ENCODE peak calls at places on chromosomes 7 and 10, in seven cellular contexts. U, B, D, L, K, T and G are unnamed samples. For H3K36me3 and H3K27me3, the result is how much of the 10 kb centered on the place peaks cover.

GRCh38 chr10:6053816-6054581 is 8.2 kb downstream of the IL2RA start:
- DNase-seq in U (peak), B (no peak), D (no peak), L (no peak), K (no peak), T (no peak), G (no peak)

GRCh38 chr7:11343818-11344413 is 370.2 kb downstream of the PHF14 start:
- DNase-seq in U (no peak), B (peak), D (peak), L (no peak), K (no peak), T (peak), G (no peak)

GRCh38 chr10:13158401-13158800 is 3.0 kb upstream of the MCM10 start:
- DNase-seq in U (peak), B (no peak), D (no peak), L (no peak), K (peak), T (no peak), G (no peak)

GRCh38 chr10:33291053-33291592 is 43.3 kb downstream of the NRP1 start:
- DNase-seq in U (no peak), B (no peak), D (no peak), L (peak), K (no peak), T (no peak), G (peak)

GRCh38 chr7:123994449-123994848 is 38.4 kb downstream of the TMEM229A start:
- DNase-seq in U (no peak), B (no peak), D (peak), L (no peak), K (no peak), T (no peak), G (no peak)

GRCh38 chr7:2016021-2016631 is 216.6 kb downstream of the MAD1L1 start:
- DNase-seq in U (peak), B (no peak), D (no peak), L (no peak), K (peak), T (no peak), G (no peak)

GRCh38 chr10:129031233-129032150 is 435.5 kb upstream of the MGMT start:
- DNase-seq in U (peak), B (no peak), D (peak), L (no peak), K (peak), T (peak), G (no peak)

GRCh38 chr10:3071405-3072198 is 4.3 kb downstream of the PFKP start:
- DNase-seq in U (no peak), B (peak), D (no peak), L (no peak), K (no peak), T (no peak), G (peak)

GRCh38 chr7:118478931-118479330 is 254.4 kb downstream of the ANKRD7 start:
- DNase-seq in U (no peak), B (no peak), D (no peak), L (no peak), K (no peak), T (no peak), G (no peak)

GRCh38 chr10:35420044-35420443 is 83.7 kb downstream of the CCNY start:
- DNase-seq in U (no peak), B (no peak), D (no peak), L (no peak), K (no peak), T (no peak), G (no peak)

GRCh38 chr10:86657396-86658011 is 3.2 kb downstream of the OPN4 start:
- DNase-seq in U (no peak), B (no peak), D (no peak), L (no peak), K (peak), T (no peak), G (no peak)

GRCh38 chr7:47557986-47558670 is 23.8 kb downstream of the TNS3 start:
- DNase-seq in U (no peak), B (peak), D (peak), L (no peak), K (no peak), T (no peak), G (no peak)

GRCh38 chr10:103612462-103613365 is 119.2 kb downstream of the NEURL1 start:
- DNase-seq in U (no peak), B (no peak), D (no peak), L (peak), K (peak), T (no peak), G (peak)

GRCh38 chr10:127577376-127577775 is 28.3 kb downstream of the NPS start:
- DNase-seq in U (no peak), B (no peak), D (no peak), L (no peak), K (no peak), T (no peak), G (no peak)

GRCh38 chr10:93806882-93807281 is 49.1 kb downstream of the LGI1 start:
- DNase-seq in U (peak), B (no peak), D (no peak), L (no peak), K (no peak), T (no peak), G (no peak)

GRCh38 chr10:80596391-80597257 is 58.9 kb downstream of the SH2D4B start:
- DNase-seq in U (no peak), B (peak), D (peak), L (no peak), K (no peak), T (peak), G (no peak)

GRCh38 chr7:30920021-30920583 is 8.4 kb downstream of the AQP1 start:
- DNase-seq in U (no peak), B (no peak), D (no peak), L (no peak), K (peak), T (no peak), G (no peak)

GRCh38 chr7:84876036-84876821 is 310.6 kb downstream of the SEMA3D start:
- DNase-seq in U (no peak), B (no peak), D (no peak), L (no peak), K (no peak), T (no peak), G (no peak)

GRCh38 chr10:63720072-63720537 is 198.9 kb downstream of the REEP3 start:
- DNase-seq in U (no peak), B (peak), D (peak), L (no peak), K (no peak), T (peak), G (no peak)

GRCh38 chr10:34918896-34919295 is 103.8 kb upstream of the PARD3 start:
- DNase-seq in U (no peak), B (no peak), D (no peak), L (no peak), K (no peak), T (no peak), G (no peak)

DNA sequence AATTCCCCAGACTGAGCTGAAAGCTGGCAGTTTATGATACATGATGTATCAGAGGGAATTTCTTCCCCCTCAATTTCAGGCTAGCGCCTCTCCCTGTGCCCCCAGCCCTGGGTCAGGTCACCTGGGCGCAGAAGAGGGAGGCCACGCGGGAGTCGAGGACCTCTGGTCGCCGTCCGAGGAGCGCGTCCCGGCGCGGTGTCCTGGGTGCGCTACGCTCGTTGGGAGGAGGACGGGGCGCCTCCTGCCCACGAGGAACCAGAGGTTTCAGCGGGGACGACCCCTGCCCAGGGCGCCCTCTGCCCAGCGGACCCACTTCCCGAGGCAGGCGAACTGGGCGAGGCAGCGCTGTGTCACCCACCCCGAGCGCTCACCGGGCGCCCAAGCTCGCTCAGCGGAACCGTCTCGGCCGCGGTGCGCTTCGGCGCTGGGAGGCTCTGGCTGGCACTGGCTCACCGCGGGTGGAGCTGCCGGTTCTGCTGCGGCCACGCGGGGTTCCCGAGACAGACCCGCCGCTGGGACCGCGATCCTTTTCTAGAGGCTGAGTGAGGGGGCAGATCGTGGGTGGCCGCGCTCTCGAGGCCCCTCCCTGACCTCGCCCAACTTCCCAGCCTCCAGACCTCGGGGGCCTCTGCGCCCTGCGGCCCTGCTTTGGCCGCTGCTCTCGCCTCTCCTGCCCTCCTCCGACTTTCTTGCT is at the start of gene FAM237B:
- DNase-seq in U (no peak), B (no peak), D (peak), L (no peak), K (peak), T (peak), G (no peak)
- H3K4me3 ChIP-seq in U (peak), B (no peak), D (peak), L (peak), K (no peak), T (peak), G (peak)

GRCh38 chr10:87771871-87772500 is 46.0 kb downstream of the ATAD1 start:
- DNase-seq in U (no peak), B (no peak), D (peak), L (no peak), K (no peak), T (peak), G (no peak)
- H3K36me3 ChIP-seq in U (under half), B (under half), D (under half), L (under half), K (under half), T (under half), G (under half)

GRCh38 chr7:155448632-155449007 is 9.3 kb upstream of the EN2 start:
- DNase-seq in U (no peak), B (no peak), D (peak), L (no peak), K (no peak), T (no peak), G (no peak)
- H3K27me3 ChIP-seq in U (half or more), B (under half), D (half or more), L (under half), K (under half), T (half or more), G (half or more)

DNA sequence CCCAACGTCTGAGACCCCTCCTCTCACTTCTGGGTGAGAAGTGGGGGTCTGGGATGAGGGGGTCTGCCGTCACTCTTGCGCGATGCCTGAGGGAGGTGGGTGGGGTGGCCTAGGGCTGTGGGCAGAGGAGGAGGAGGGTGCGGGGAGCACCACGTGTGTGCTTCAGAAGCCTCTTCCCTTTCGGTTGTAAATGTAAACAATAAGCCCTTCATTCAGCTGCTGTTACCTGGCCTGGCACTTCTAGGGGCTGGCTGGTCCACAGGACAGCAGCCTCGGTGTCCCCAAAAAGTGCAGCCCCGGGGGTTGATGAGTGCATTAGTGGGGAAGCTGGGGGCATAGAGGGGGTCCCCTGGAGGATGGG is 1.4 kb downstream of the CLIP2 start:
- DNase-seq in U (no peak), B (no peak), D (no peak), L (no peak), K (no peak), T (no peak), G (no peak)
- H3K4me3 ChIP-seq in U (peak), B (peak), D (peak), L (peak), K (peak), T (peak), G (peak)

DNA sequence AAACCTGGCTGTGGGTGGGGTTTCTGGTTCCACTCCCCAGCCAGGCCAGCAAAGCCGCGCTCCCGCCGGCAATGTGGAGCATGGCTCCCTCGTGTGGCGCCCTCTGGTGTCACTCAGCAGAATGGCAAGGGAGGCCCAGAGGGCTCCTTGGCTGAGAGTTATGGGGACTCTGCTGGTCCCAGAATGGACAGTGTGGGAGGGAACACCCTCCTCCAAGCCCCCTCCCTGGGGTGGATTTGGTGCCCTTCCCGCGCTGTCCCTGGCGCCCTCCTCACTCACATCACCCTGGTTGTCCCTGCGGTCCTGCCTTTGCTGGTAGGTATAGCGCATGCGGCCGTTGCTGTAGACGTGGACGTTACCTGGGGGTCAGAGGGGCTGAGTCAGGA is 14.2 kb downstream of the DNAJB12 start:
- DNase-seq in U (peak), B (no peak), D (peak), L (no peak), K (peak), T (peak), G (no peak)
- H3K36me3 ChIP-seq in U (under half), B (under half), D (under half), L (under half), K (under half), T (under half), G (under half)